ENCODE peak calls at places on chromosomes 13 and 19, in seven cellular contexts. I is IMR-90, T is K562, W is SK-N-SH, N is A549, L is HepG2, R is GM12878. Z is an unnamed sample.

GRCh38 chr19:19342086-19343015 is 21.7 kb downstream of the MAU2 start:
- DNase-seq in I (peak), T (peak), W (peak), N (peak), L (peak), R (no peak), Z (peak)

GRCh38 chr19:55491546-55492360 is 3.5 kb downstream of the SSC5D start:
- DNase-seq in I (no peak), T (no peak), W (no peak), N (no peak), L (no peak), R (no peak), Z (no peak)

GRCh38 chr19:40739871-40740703 is 10.2 kb downstream of the ACTMAP start:
- DNase-seq in I (no peak), T (no peak), W (no peak), N (no peak), L (no peak), R (no peak), Z (no peak)

GRCh38 chr13:94761407-94761806 is 49.1 kb upstream of the SOX21 start:
- DNase-seq in I (no peak), T (no peak), W (no peak), N (no peak), L (no peak), R (no peak), Z (no peak)

GRCh38 chr13:28955264-28955966 is 135.3 kb downstream of the MTUS2 start:
- DNase-seq in I (no peak), T (no peak), W (no peak), N (no peak), L (no peak), R (no peak), Z (no peak)

GRCh38 chr13:43905435-43906031 is 25.8 kb downstream of the LACC1 start:
- DNase-seq in I (peak), T (peak), W (peak), N (no peak), L (peak), R (no peak), Z (no peak)

GRCh38 chr19:16281743-16282142 is 42.9 kb upstream of the KLF2 start:
- DNase-seq in I (no peak), T (no peak), W (no peak), N (no peak), L (no peak), R (no peak), Z (no peak)

GRCh38 chr13:51637852-51638496 is 53.7 kb downstream of the WDFY2 start:
- DNase-seq in I (no peak), T (no peak), W (no peak), N (no peak), L (no peak), R (no peak), Z (no peak)

GRCh38 chr13:90365130-90365529 is 982.4 kb upstream of the MIR17HG start:
- DNase-seq in I (no peak), T (no peak), W (no peak), N (no peak), L (no peak), R (no peak), Z (no peak)

GRCh38 chr19:33273881-33274662 is 28.3 kb downstream of the CEBPA start:
- DNase-seq in I (peak), T (no peak), W (no peak), N (no peak), L (peak), R (no peak), Z (no peak)

DNA sequence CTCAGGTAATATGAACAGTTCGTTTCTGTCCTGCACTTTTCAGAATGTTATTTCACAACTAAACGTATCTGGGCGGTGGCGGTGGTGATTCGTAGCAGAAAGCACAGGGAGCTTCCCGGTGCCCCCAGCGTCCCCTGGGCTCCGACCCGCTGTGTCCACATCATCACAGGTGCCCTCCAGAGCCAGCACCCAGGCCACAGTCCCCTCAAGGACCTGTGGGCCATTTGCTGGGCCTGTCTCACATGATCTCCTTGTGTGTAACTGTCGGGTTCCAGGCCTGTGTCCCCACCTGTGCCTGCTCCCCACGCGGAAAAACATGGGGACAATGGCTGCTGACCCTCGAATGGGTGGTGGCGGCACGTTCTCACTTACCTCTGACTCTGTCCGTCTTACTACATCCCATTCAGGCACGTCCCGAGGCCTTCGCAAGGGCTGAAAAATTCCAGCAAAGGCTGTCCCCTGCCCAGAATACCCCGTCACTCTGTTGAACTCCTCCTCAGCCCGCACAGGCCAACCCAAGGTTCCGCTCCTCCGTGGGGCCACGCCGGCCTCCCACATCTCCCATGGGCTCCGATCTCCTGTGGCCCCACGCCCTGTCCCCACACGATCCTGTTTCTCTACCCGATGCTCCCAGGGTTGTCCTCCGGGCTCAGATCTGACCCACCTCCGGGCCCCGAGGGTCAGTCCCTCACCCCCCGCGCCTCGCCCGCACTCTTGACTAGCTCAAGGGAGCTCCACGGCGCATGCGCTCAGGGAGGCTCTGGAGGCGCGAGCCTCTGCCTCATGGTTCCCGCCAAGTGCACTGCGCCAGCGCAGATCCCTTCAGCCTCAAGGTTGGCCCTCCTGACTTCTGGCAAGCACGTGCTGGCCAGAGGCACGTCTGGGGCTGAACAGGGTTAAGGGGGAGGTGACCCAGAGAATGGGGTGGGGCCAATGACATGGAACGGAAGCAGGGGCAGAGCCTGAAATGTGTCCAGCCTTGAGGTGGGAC is 21.2 kb downstream of the DEDD2 start:
- DNase-seq in I (no peak), T (peak), W (no peak), N (no peak), L (no peak), R (no peak), Z (peak)
- TF ChIP-seq RFX5 in I (no peak), T (no peak), W (no peak), N (no peak), L (no peak), R (no peak), Z (no peak)

DNA sequence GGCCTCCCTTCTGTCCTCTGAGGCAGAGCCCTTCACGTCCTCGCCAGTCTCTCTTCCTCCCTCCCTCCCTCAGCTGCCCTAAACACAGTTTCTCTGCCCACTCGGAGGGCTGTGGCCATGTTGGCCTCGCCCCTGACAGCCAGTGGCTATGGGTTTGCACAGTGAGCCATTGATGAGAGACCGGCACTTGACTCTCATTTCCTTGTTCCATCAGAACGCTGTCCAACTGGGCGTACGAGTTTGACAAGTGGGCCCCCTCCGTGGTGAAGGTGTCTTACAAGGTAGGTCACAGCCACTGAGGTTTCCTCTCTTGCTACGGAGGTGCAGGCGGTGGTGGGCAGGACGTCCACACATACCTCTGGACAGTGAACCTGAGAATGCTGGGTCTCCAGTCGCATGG is 57.9 kb downstream of the SMARCA4 start:
- DNase-seq in I (no peak), T (no peak), W (no peak), N (no peak), L (no peak), R (no peak), Z (no peak)
- TF ChIP-seq RFX5 in I (no peak), T (no peak), W (no peak), N (no peak), L (no peak), R (no peak), Z (no peak)

DNA sequence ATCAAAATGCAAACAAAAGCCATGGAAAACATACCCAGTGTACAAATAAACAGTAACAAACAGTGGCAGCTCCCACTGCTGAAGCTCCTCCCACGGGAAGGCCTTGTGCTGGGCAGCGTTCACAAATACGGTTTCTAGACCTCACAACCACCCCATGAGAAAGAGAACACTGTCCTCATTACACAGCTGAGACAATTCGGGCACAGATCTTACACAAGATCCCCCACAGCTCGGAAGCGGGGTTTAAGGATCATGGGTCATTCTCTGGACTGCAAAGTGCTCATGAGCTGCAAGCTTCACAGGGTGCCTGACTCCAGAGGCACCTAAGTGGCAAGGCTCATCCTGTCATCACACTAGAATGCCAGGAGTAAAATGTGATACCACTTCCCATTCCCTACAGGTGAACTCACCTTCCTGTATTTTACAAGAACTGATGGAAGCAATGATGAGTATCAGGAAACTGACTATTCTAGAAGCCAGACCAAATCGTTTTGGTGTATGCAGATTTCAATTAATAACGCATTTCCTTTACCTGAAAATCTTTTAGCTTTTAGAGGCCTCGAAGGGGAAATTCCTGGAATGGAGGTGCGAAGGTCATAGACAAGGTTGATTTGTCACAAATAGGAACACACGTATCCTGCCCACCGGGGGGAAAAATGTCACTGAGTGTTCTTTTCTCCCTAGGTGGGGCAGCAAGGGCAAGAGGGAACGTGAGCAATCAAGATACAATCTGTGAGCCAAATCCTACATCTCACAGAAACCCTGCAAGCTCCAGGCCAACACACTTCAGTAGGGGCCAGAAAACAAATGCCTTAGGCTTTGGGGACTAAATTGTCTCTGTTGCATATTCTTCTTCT is 41.2 kb downstream of the STK24 start:
- DNase-seq in I (no peak), T (no peak), W (no peak), N (no peak), L (peak), R (no peak), Z (no peak)
- TF ChIP-seq RFX5 in I (no peak), T (no peak), W (no peak), N (no peak), L (no peak), R (no peak), Z (no peak)

DNA sequence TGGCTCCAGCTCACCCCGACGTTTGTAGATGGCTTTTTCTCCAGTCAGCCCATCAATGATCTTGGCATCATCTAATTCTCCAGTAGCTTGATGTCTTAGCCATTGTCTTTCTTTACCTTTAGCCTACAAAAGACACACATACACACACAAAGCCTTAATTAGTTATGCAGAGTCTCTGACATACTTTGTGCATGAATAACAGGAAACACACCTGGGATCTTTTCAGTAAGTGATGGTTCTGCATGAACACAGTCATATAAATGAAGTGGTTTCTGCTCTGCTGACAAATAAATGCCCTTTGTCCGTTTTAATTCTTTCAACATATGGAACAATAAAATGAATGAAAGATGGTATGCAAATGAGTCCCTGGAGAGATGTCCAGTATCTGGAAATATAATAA is 133.3 kb downstream of the RGCC start:
- DNase-seq in I (no peak), T (no peak), W (no peak), N (no peak), L (no peak), R (no peak), Z (no peak)
- TF ChIP-seq RFX5 in I (no peak), T (no peak), W (no peak), N (no peak), L (no peak), R (no peak), Z (no peak)

DNA sequence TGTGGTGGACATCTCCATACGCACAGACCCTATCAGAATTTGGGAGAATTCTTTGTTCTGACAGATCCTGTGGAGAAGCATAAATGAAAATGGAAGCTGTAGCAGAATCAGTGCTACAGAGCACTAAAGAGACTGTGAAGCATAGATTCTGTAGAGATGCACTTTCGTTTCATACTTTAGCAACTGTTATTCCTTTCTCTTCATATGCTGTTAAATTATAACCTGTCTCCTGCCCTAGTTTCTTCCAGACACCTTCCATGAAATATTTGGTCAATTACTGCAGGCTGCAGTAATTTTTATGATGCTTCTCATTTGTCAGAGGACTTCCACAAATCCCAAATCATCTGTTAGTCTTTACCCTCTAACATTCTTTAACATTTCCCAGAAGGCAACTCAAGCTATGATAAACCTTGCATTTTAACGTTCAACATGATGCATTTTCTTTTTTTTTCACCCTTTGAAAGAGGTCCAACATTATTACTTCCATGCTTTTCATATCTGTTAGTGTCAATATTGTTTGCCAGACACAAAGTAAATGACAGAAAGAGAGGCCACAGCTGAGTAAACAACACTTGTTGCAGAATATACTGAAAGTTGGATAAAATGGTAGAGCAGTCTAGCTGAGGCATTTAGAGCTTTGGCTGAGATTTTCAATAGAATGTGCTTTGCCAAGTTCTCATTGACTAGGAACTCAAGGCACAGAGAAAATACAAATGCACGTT is 412.7 kb downstream of the LMO7 start:
- DNase-seq in I (no peak), T (no peak), W (no peak), N (no peak), L (no peak), R (no peak), Z (no peak)
- TF ChIP-seq RFX5 in I (no peak), T (no peak), W (no peak), N (no peak), L (no peak), R (no peak), Z (no peak)

DNA sequence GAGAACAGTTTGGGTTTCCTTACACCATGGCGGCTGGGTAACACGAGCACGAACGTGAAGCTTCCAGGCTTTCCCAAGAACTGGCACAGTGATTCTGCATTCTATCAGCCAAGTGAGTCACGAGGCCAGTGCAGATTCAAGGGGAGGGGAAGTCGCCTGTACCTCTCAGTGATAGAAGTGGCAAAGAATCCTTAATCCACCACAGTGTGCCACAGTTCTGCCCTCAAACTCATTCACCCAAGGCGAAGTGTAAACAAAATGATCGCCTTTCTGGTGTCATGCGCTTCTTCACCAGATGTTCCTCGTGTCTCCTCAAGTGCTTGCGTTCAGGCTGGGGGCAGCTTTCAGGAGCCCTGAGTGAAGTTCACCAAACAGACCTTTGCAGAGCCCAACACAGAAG is 24.9 kb upstream of the AMER2 start:
- DNase-seq in I (no peak), T (no peak), W (no peak), N (no peak), L (no peak), R (no peak), Z (no peak)
- TF ChIP-seq RFX5 in I (no peak), T (no peak), W (no peak), N (no peak), L (no peak), R (no peak), Z (no peak)

GRCh38 chr13:33869005-33869404 is 51.1 kb downstream of the RFC3 start:
- DNase-seq in I (no peak), T (no peak), W (no peak), N (no peak), L (no peak), R (no peak), Z (no peak)
- TF ChIP-seq RFX5 in I (no peak), T (no peak), W (no peak), N (no peak), L (no peak), R (no peak), Z (no peak)

GRCh38 chr13:49400755-49401659 is 42.9 kb downstream of the CAB39L start:
- DNase-seq in I (peak), T (no peak), W (peak), N (no peak), L (no peak), R (no peak), Z (no peak)

GRCh38 chr13:49399801-49400472 is 43.9 kb downstream of the CAB39L start:
- DNase-seq in I (no peak), T (no peak), W (no peak), N (no peak), L (no peak), R (no peak), Z (no peak)

GRCh38 chr13:49395416-49396277 is 48.2 kb downstream of the CAB39L start:
- DNase-seq in I (no peak), T (no peak), W (no peak), N (no peak), L (no peak), R (no peak), Z (no peak)
- TF ChIP-seq RFX5 in I (no peak), T (no peak), W (no peak), N (no peak), L (no peak), R (no peak), Z (no peak)